ENCODE peak calls at places on chromosome 2, in four cellular contexts. R, B, E and W are unnamed samples.

GRCh38 chr2:47076586-47077441 is 78.3 kb downstream of the STPG4 start:
- DNase-seq in B (peak), R (peak), E (no peak), W (no peak)

GRCh38 chr2:128373346-128374000 is 54.8 kb upstream of the HS6ST1 start:
- DNase-seq in R (no peak), B (no peak), E (no peak), W (peak)

GRCh38 chr2:173952267-173953046 is 12.7 kb downstream of the SP3 start:
- DNase-seq in R (no peak), B (no peak), E (no peak), W (no peak)

GRCh38 chr2:156909983-156910382 is 347.5 kb upstream of the GALNT5 start:
- DNase-seq in E (no peak), R (no peak), B (no peak), W (no peak)

GRCh38 chr2:204654679-204655078 is 109.4 kb downstream of the PARD3B start:
- DNase-seq in R (no peak), E (no peak), B (no peak), W (no peak)

GRCh38 chr2:197286805-197287595 is 23.6 kb downstream of the ANKRD44 start:
- DNase-seq in B (peak), E (no peak), R (peak), W (no peak)

GRCh38 chr2:169462896-169463695 is 16.2 kb upstream of the BBS5 start:
- DNase-seq in E (no peak), R (no peak), B (peak), W (no peak)

GRCh38 chr2:188524519-188525113 is 232.9 kb downstream of the GULP1 start:
- DNase-seq in R (peak), E (no peak), B (peak), W (no peak)

GRCh38 chr2:190352668-190353536 is 9.5 kb downstream of the INPP1 start:
- DNase-seq in E (no peak), R (no peak), B (no peak), W (no peak)

GRCh38 chr2:127528487-127528886 is 2.2 kb upstream of the IWS1 start:
- DNase-seq in E (no peak), B (no peak), R (no peak), W (no peak)

GRCh38 chr2:229447227-229447626 is 176.1 kb upstream of the PID1 start:
- DNase-seq in B (no peak), R (no peak), E (no peak), W (no peak)

GRCh38 chr2:109609352-109610024 is 4.3 kb downstream of the SEPTIN10 start:
- DNase-seq in B (no peak), R (peak), E (no peak), W (no peak)

GRCh38 chr2:29394311-29394710 is 279.1 kb downstream of the CLIP4 start:
- DNase-seq in R (no peak), B (no peak), E (no peak), W (no peak)

GRCh38 chr2:85536479-85536878 is 2.5 kb upstream of the MAT2A start:
- DNase-seq in B (peak), R (no peak), E (no peak), W (no peak)

GRCh38 chr2:201642086-201642578 is 1.2 kb downstream of the TMEM237 start:
- DNase-seq in E (no peak), B (no peak), R (no peak), W (no peak)

GRCh38 chr2:105526000-105526925 is 127.4 kb upstream of the FHL2 start:
- DNase-seq in E (no peak), R (no peak), B (no peak), W (no peak)

GRCh38 chr2:177711472-177712276 is 319.1 kb downstream of the AGPS start:
- DNase-seq in B (no peak), R (no peak), E (no peak), W (no peak)

GRCh38 chr2:172239944-172240590 is 137.4 kb upstream of the DLX2 start:
- DNase-seq in E (no peak), B (no peak), R (no peak), W (no peak)

GRCh38 chr2:10289891-10290290 is 12.8 kb upstream of the HPCAL1 start:
- DNase-seq in B (no peak), E (no peak), R (peak), W (no peak)

GRCh38 chr2:129378186-129378585 is 601.3 kb upstream of the RAB6C start:
- DNase-seq in B (no peak), R (no peak), E (no peak), W (no peak)

GRCh38 chr2:220424561-220424960 is 797.1 kb downstream of the SLC4A3 start:
- DNase-seq in B (no peak), E (no peak), R (no peak), W (no peak)

GRCh38 chr2:232013701-232014353 is 52.3 kb downstream of the DIS3L2 start:
- DNase-seq in B (peak), R (peak), E (no peak), W (no peak)

GRCh38 chr2:159497256-159497655 is 119.1 kb downstream of the BAZ2B start:
- DNase-seq in B (peak), R (peak), E (no peak), W (no peak)

GRCh38 chr2:119929537-119929936 is 83.3 kb upstream of the EPB41L5 start:
- DNase-seq in E (no peak), B (no peak), R (no peak), W (no peak)

GRCh38 chr2:233414273-233414654 is 60.0 kb downstream of the DGKD start:
- DNase-seq in E (no peak), R (peak), B (no peak), W (no peak)

GRCh38 chr2:1794821-1795220 is 50.5 kb upstream of the PXDN start:
- DNase-seq in R (no peak), B (no peak), E (no peak), W (no peak)

GRCh38 chr2:235665656-235666239 is 171.9 kb downstream of the AGAP1 start:
- DNase-seq in E (no peak), R (no peak), B (no peak), W (no peak)

GRCh38 chr2:230614913-230615332 is 97.7 kb upstream of the CAB39 start:
- DNase-seq in B (no peak), E (peak), R (no peak), W (no peak)

GRCh38 chr2:201962766-201963555 is 70.7 kb upstream of the FZD7 start:
- DNase-seq in B (no peak), E (no peak), R (no peak), W (no peak)

GRCh38 chr2:80238692-80239469 is 65.7 kb downstream of the LRRTM1 start:
- DNase-seq in E (peak), B (peak), R (peak), W (no peak)

GRCh38 chr2:172196768-172197322 is 94.1 kb upstream of the DLX2 start:
- DNase-seq in B (peak), R (peak), E (peak), W (no peak)

GRCh38 chr2:159797468-159798375 is at the start of gene CD302:
- DNase-seq in E (peak), R (peak), B (peak), W (peak)

GRCh38 chr2:58895849-58896248 is 654.7 kb upstream of the FANCL start:
- DNase-seq in B (no peak), R (no peak), E (no peak), W (no peak)

GRCh38 chr2:50491541-50492114 is 540.3 kb downstream of the NRXN1 start:
- DNase-seq in R (peak), B (peak), E (peak), W (no peak)

GRCh38 chr2:38214209-38214717 is 138.3 kb upstream of the CYP1B1 start:
- DNase-seq in R (no peak), B (no peak), E (no peak), W (no peak)